ENCODE peak calls at places on chromosome 7, in ten cellular contexts. A, I, J, D, M, Y, G, B, N and W are unnamed samples. For H3K4me1, the result is how much of the 10 kb centered on the place peaks cover.

GRCh38 chr7:28685291-28685659 is 272.9 kb downstream of the TRIL start:
- DNase-seq in A (no peak), I (peak), J (no peak), D (peak), M (no peak), Y (no peak), G (no peak), B (no peak), N (no peak), W (no peak)

GRCh38 chr7:130822642-130823041 is 88.6 kb upstream of the KLF14 start:
- DNase-seq in A (peak), I (no peak), J (peak), D (no peak), M (no peak), Y (no peak), G (no peak), B (no peak), N (no peak), W (peak)

GRCh38 chr7:1121476-1121875 is 33.6 kb downstream of the GPER1 start:
- DNase-seq in A (no peak), I (no peak), J (no peak), D (no peak), M (no peak), Y (no peak), G (no peak), B (no peak), N (no peak), W (no peak)

GRCh38 chr7:50647286-50647980 is 82.2 kb upstream of the DDC start:
- DNase-seq in A (no peak), I (no peak), J (no peak), D (no peak), M (no peak), Y (no peak), G (no peak), B (no peak), N (no peak), W (no peak)

GRCh38 chr7:158802535-158803199 is 26.6 kb downstream of the ESYT2 start:
- DNase-seq in A (peak), I (no peak), J (peak), D (no peak), M (no peak), Y (no peak), G (no peak), B (no peak), N (peak), W (peak)

GRCh38 chr7:28479507-28479947 is 67.2 kb downstream of the CREB5 start:
- DNase-seq in A (no peak), I (no peak), J (no peak), D (no peak), M (no peak), Y (no peak), G (no peak), B (no peak), N (no peak), W (no peak)

GRCh38 chr7:26127411-26127810 is 24.6 kb upstream of the NFE2L3 start:
- DNase-seq in A (no peak), I (no peak), J (no peak), D (no peak), M (no peak), Y (no peak), G (no peak), B (no peak), N (no peak), W (no peak)

GRCh38 chr7:130349911-130350782 is 5.5 kb downstream of the CPA5 start:
- DNase-seq in A (peak), I (no peak), J (no peak), D (no peak), M (peak), Y (no peak), G (no peak), B (no peak), N (no peak), W (no peak)

GRCh38 chr7:158931899-158932298 is 75.5 kb downstream of the DYNC2I1 start:
- DNase-seq in A (no peak), I (no peak), J (no peak), D (no peak), M (no peak), Y (no peak), G (no peak), B (no peak), N (no peak), W (no peak)

GRCh38 chr7:51276967-51277366 is 39.6 kb downstream of the COBL start:
- DNase-seq in A (no peak), I (no peak), J (no peak), D (no peak), M (no peak), Y (no peak), G (no peak), B (no peak), N (no peak), W (no peak)

GRCh38 chr7:74223711-74224510 is 14.1 kb downstream of the LAT2 start:
- DNase-seq in A (no peak), I (no peak), J (no peak), D (no peak), M (no peak), Y (no peak), G (no peak), B (no peak), N (no peak), W (no peak)

GRCh38 chr7:156988605-156989185 is 21.8 kb downstream of the MNX1 start:
- DNase-seq in A (no peak), I (no peak), J (no peak), D (no peak), M (no peak), Y (no peak), G (no peak), B (no peak), N (no peak), W (no peak)

GRCh38 chr7:148944935-148945934 is 61.1 kb upstream of the EZH2 start:
- DNase-seq in A (peak), I (peak), J (peak), D (peak), M (no peak), Y (no peak), G (no peak), B (no peak), N (peak), W (peak)

GRCh38 chr7:31336202-31337035 is 4.1 kb downstream of the NEUROD6 start:
- DNase-seq in A (no peak), I (no peak), J (no peak), D (no peak), M (peak), Y (no peak), G (no peak), B (no peak), N (no peak), W (no peak)

GRCh38 chr7:90595341-90595800 is 750 bp upstream of the CDK14 start:
- DNase-seq in A (peak), I (no peak), J (no peak), D (no peak), M (no peak), Y (no peak), G (no peak), B (no peak), N (peak), W (no peak)

GRCh38 chr7:90594791-90595317 is 1.3 kb upstream of the CDK14 start:
- DNase-seq in A (peak), I (no peak), J (peak), D (peak), M (peak), Y (no peak), G (peak), B (peak), N (peak), W (peak)

GRCh38 chr7:90595801-90596683 is at the start of gene CDK14:
- DNase-seq in A (peak), I (peak), J (peak), D (peak), M (peak), Y (no peak), G (no peak), B (peak), N (peak), W (peak)

GRCh38 chr7:90592036-90592435 is 4.1 kb upstream of the CDK14 start:
- DNase-seq in A (no peak), I (no peak), J (no peak), D (no peak), M (no peak), Y (no peak), G (no peak), B (no peak), N (peak), W (peak)

DNA sequence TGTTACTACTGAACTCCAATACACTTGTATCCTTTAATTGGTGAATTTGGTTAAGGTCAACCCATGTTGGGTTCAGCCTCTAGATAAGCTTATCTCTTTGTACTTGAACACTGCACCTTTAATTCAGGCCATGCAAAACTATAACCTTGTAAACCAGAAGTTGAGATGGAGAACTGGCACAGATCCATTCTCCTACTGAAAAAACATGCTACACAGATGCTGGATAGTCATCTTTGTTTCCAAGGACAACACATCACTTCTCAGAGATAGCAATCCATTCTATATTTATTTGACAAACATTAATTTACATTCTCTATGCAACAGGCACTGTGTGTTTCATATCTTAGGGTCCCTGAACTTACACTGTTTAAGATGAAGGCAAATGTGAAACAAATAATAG is 2.9 kb upstream of the CDK14 start:
- DNase-seq in A (no peak), I (no peak), J (no peak), D (no peak), M (no peak), Y (no peak), G (no peak), B (no peak), N (no peak), W (peak)
- H3K4me1 ChIP-seq in A (under half), I (under half), J (under half), D (under half), M (under half), Y (under half), G (under half), B (under half), N (under half), W (under half)

GRCh38 chr7:69961396-69961795 is 363.1 kb downstream of the AUTS2 start:
- DNase-seq in A (no peak), I (no peak), J (no peak), D (no peak), M (no peak), Y (no peak), G (no peak), B (no peak), N (no peak), W (no peak)

GRCh38 chr7:69963388-69963787 is 365.1 kb downstream of the AUTS2 start:
- DNase-seq in A (no peak), I (no peak), J (no peak), D (no peak), M (no peak), Y (no peak), G (no peak), B (no peak), N (no peak), W (no peak)

GRCh38 chr7:69962856-69963149 is 364.5 kb downstream of the AUTS2 start:
- DNase-seq in A (no peak), I (no peak), J (peak), D (no peak), M (no peak), Y (no peak), G (no peak), B (no peak), N (no peak), W (no peak)

GRCh38 chr7:69957661-69958060 is 359.4 kb downstream of the AUTS2 start:
- DNase-seq in A (no peak), I (no peak), J (no peak), D (no peak), M (no peak), Y (no peak), G (no peak), B (no peak), N (no peak), W (no peak)

GRCh38 chr7:69962077-69962855 is 364.0 kb downstream of the AUTS2 start:
- DNase-seq in A (no peak), I (no peak), J (peak), D (peak), M (no peak), Y (no peak), G (no peak), B (no peak), N (no peak), W (no peak)
- H3K4me1 ChIP-seq in A (under half), I (under half), J (under half), D (under half), M (under half), Y (under half), G (under half), B (under half), N (under half), W (under half)

DNA sequence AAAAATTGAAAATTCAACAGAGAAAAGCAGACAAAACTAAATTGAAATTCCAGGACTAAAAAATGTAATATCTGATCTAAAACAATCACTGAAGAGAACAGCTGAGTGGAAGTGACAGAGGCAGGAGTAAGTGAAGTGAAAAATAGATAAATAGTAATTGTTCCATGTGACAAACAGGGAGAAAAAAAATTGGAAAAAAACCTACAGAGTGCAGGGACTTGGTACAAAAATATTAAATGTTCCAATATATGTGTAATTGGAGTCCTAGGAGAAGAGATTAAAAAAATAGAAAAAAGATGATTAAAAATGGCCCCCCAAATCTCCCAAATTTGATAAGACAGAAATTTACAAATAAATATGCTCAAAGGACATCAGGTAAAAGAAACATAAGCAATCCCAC is 63.4 kb upstream of the NAMPT start:
- DNase-seq in A (no peak), I (no peak), J (no peak), D (no peak), M (no peak), Y (no peak), G (no peak), B (no peak), N (no peak), W (no peak)
- H3K4me1 ChIP-seq in A (under half), I (under half), J (under half), D (under half), M (under half), Y (under half), G (under half), B (under half), N (under half), W (under half)

DNA sequence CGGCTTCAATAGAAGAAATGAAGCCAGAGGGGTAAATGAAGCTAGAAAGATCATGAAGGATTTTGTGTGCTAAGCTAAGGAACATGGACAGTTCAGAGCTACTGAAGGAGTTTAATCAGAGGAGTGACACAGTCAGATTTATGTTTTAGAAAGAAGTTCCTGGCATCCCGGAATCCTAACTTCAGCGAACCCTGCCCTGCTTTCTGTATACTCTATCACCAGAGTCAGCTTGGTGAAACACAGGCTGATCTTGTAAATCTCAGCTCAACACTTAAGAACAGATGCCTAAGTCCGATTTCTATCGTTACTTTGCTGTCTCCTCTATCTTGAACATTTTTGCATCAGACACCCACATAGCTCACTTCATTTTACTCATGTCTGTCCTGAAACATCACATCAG is 9.1 kb downstream of the AHR start:
- DNase-seq in A (peak), I (no peak), J (no peak), D (no peak), M (no peak), Y (no peak), G (no peak), B (no peak), N (no peak), W (peak)
- H3K4me1 ChIP-seq in A (under half), I (under half), J (under half), D (under half), M (under half), Y (under half), G (under half), B (half or more), N (under half), W (half or more)

GRCh38 chr7:47472444-47473157 is 109.3 kb downstream of the TNS3 start:
- DNase-seq in A (no peak), I (no peak), J (no peak), D (no peak), M (no peak), Y (no peak), G (no peak), B (no peak), N (no peak), W (no peak)

GRCh38 chr7:47473499-47474210 is 108.3 kb downstream of the TNS3 start:
- DNase-seq in A (peak), I (no peak), J (no peak), D (no peak), M (no peak), Y (no peak), G (no peak), B (no peak), N (no peak), W (peak)

GRCh38 chr7:47471358-47471703 is 110.6 kb downstream of the TNS3 start:
- DNase-seq in A (no peak), I (no peak), J (no peak), D (no peak), M (no peak), Y (no peak), G (no peak), B (no peak), N (no peak), W (no peak)

GRCh38 chr7:47471831-47472230 is 110.1 kb downstream of the TNS3 start:
- DNase-seq in A (no peak), I (no peak), J (no peak), D (no peak), M (no peak), Y (no peak), G (no peak), B (no peak), N (no peak), W (peak)

DNA sequence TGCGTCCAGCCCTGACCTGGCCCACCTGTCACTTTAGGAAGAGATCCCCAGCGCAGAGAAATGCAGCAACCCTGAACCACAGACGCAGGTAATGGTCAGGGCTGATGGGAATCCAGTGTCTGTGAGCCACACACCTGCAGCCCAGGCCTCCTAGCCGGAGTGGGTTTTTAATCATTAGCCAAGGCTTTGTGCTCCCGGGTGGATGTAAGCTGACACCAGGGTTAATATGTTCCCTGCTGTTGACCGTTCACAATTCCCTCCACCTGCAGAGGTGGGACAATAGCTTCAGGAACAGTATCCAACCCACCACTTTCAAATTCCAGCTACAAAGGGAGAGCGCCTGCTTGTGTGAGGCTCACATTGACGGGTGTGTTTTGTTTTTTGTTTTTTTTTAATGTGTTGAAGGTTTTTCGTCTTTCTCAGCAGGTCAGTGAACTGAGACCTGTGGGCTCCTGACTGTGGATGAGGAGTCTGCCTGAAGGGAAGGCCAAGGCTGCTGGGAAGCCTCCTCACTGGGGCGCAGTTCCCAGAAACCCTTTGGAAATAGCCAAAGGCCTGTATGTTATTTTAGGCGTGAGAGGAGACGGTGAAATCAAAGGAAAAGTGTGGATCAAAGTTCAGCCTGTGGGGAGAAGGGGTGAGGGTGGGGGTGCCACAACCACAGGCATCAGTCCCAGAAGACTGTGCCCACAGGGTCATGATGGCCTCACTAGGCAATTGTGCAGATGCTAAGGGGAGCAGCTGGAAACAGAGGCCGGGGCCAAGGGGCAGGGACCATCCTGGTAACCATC is 111.1 kb downstream of the TNS3 start:
- DNase-seq in A (no peak), I (peak), J (no peak), D (no peak), M (peak), Y (no peak), G (peak), B (no peak), N (no peak), W (peak)
- H3K4me1 ChIP-seq in A (under half), I (half or more), J (under half), D (under half), M (under half), Y (under half), G (under half), B (under half), N (under half), W (under half)

GRCh38 chr7:134940711-134941110 is 45.6 kb upstream of the AGBL3 start:
- DNase-seq in A (no peak), I (no peak), J (no peak), D (no peak), M (no peak), Y (no peak), G (no peak), B (no peak), N (no peak), W (no peak)
- H3K4me1 ChIP-seq in A (under half), I (under half), J (under half), D (under half), M (under half), Y (under half), G (under half), B (half or more), N (under half), W (under half)

DNA sequence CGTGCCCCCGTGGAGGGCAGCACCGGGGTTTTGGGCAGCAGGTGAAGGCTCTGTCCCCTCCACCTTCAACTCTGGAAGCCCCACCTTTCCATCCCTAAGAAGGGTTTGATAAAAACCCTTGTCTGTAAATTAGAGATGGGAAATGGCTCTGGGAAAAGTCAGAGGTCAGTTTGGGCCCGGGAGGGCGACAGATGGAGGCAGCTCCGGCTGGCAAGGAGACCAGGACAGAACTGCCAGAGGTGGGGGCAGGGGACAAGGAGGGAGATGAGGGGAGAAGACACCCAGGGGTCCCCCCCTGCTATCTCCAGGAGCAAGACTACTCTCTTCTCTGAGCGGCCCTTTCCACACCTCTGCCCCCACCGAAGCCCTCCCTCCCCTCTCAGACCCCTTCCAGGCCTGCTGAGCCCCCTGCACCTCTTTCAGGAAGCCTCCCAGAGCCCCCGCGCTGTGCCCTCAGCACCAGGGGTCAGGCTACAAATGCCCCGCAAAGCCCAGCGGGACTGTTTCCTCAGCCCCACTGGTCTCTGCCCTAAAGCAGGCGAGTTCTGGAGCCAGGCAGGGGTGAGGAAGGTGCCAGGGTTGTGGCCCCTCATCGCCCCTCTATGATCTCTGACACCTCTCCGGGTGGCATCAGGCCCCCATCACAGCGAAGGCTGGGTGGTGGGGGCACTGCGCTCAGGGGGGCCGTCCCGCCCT is 979 bp upstream of the SH2B2 start:
- DNase-seq in A (no peak), I (no peak), J (no peak), D (no peak), M (peak), Y (no peak), G (no peak), B (no peak), N (no peak), W (no peak)
- H3K4me1 ChIP-seq in A (under half), I (under half), J (under half), D (under half), M (under half), Y (under half), G (under half), B (under half), N (under half), W (under half)

GRCh38 chr7:100891555-100891954 is 2.0 kb upstream of the UFSP1 start:
- DNase-seq in A (peak), I (no peak), J (peak), D (no peak), M (no peak), Y (no peak), G (no peak), B (no peak), N (peak), W (peak)
- H3K4me1 ChIP-seq in A (under half), I (half or more), J (under half), D (under half), M (under half), Y (under half), G (under half), B (under half), N (under half), W (under half)

DNA sequence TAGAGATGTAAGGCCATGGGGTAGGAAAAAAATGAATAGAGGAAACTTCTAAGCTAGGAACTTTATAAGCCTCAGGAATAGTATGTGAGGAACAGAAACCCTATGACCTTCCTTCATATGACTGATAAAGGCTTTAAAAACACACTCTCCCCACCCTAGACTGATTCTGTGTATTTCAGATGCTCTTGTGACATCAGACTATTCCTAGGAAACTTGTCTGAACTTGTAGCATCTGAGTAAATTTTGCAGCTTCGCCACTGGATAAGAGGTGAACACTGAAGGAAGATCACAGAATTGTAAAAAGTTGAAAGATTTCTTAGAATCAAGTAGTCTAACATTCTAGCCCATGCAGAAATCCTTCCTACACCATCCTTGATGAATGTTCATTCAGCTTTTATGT is 31.0 kb upstream of the CBLL1 start:
- DNase-seq in A (no peak), I (no peak), J (no peak), D (no peak), M (no peak), Y (no peak), G (no peak), B (no peak), N (no peak), W (no peak)
- H3K4me1 ChIP-seq in A (under half), I (under half), J (under half), D (under half), M (under half), Y (under half), G (under half), B (under half), N (under half), W (under half)